ENCODE peak calls at places on chromosomes 2 and 18, in six cellular contexts. R, G, M, P, D and Z are unnamed samples.

GRCh38 chr2:62409442-62409841 is 96.6 kb downstream of the TMEM17 start:
- DNase-seq in M (no peak), D (peak), G (no peak), P (no peak), R (no peak), Z (no peak)

GRCh38 chr2:55917713-55918390 is 5.7 kb downstream of the EFEMP1 start:
- DNase-seq in P (no peak), D (no peak), R (no peak), M (no peak), G (no peak), Z (no peak)

GRCh38 chr2:72211777-72212515 is 64.3 kb upstream of the CYP26B1 start:
- DNase-seq in M (no peak), G (no peak), R (no peak), P (no peak), D (no peak), Z (no peak)

GRCh38 chr18:59874166-59874565 is 25.6 kb upstream of the PMAIP1 start:
- DNase-seq in P (peak), G (no peak), D (peak), R (no peak), M (no peak), Z (no peak)

GRCh38 chr18:11115268-11115667 is 34.1 kb downstream of the PIEZO2 start:
- DNase-seq in R (no peak), D (peak), P (no peak), M (no peak), G (no peak), Z (no peak)

GRCh38 chr2:196927318-196928225 is 1.1 kb upstream of the PGAP1 start:
- DNase-seq in P (no peak), M (no peak), D (peak), R (no peak), G (no peak), Z (peak)

GRCh38 chr2:128769457-128770142 is 450.9 kb upstream of the HS6ST1 start:
- DNase-seq in G (no peak), P (no peak), R (no peak), M (no peak), D (no peak), Z (no peak)

GRCh38 chr18:11654736-11655604 is 34.1 kb upstream of the GNAL start:
- DNase-seq in M (peak), R (no peak), G (peak), P (no peak), D (peak), Z (peak)

GRCh38 chr2:129805889-129806288 is 173.6 kb upstream of the RAB6C start:
- DNase-seq in P (no peak), R (no peak), G (no peak), D (no peak), M (no peak), Z (peak)

GRCh38 chr18:62587689-62588088 is 64.9 kb downstream of the ZCCHC2 start:
- DNase-seq in R (no peak), G (no peak), D (no peak), P (no peak), M (no peak), Z (no peak)

GRCh38 chr18:62585274-62586147 is 62.7 kb downstream of the ZCCHC2 start:
- DNase-seq in G (no peak), M (no peak), R (no peak), D (no peak), P (no peak), Z (no peak)

GRCh38 chr18:62586781-62587487 is 64.1 kb downstream of the ZCCHC2 start:
- DNase-seq in D (no peak), P (no peak), G (no peak), R (no peak), M (no peak), Z (no peak)

GRCh38 chr18:62586148-62586774 is 63.4 kb downstream of the ZCCHC2 start:
- DNase-seq in D (peak), R (peak), G (peak), P (peak), M (peak), Z (peak)

DNA sequence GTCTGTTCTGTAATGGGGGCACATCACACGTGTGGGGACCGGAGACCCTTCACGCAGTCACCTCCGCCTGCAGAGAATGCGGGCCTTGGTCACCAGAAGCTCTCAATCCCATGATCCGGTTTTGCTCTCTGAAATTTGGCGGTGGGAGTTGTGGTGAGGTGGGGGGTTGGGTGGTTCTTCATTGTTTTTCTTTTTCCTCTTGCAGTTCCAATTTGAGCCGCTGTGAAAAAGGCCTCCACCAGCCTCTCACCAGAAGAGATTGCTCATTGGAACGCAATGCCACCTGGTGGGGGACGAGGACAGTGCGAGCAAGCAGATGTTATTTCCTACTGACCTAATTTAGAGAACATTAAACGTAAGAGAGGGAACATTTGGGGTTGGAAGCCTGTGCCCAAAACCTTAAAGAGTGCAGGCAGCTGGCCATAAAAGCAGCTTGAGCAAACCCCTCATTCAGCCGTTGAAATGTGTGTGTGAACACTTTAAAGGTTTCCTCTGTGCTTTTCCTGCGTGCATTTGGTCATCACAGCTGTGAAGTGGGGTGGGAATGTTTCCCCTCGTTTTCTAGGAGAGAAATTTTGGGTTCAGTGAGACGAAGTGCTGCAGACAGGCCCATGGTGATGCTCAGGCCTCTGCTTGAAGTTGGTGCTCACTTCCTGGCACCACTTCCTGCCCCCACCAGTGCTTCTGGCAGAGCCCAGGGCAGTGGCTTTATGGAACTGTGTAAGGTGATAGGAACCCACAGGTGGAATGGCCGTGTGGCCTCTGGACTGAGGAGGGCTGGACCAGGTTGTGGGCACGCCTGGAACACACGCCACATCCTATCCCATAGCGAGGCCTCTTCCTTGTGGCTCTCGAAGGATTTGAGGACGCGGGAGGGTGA is 61.7 kb downstream of the ZCCHC2 start:
- DNase-seq in G (peak), D (peak), M (peak), R (peak), P (peak), Z (peak)
- H3K4me3 ChIP-seq in G (no peak), D (peak), M (peak), R (no peak), P (no peak), Z (peak)

GRCh38 chr18:68922392-68922791 is 124.5 kb downstream of the CCDC102B start:
- DNase-seq in P (no peak), G (no peak), D (no peak), R (no peak), M (no peak), Z (no peak)

GRCh38 chr18:68919900-68920299 is 122.0 kb downstream of the CCDC102B start:
- DNase-seq in P (no peak), G (no peak), D (no peak), M (no peak), R (no peak), Z (no peak)

GRCh38 chr18:68928762-68929675 is 131.1 kb downstream of the CCDC102B start:
- DNase-seq in D (no peak), G (no peak), M (peak), P (no peak), R (no peak), Z (no peak)

DNA sequence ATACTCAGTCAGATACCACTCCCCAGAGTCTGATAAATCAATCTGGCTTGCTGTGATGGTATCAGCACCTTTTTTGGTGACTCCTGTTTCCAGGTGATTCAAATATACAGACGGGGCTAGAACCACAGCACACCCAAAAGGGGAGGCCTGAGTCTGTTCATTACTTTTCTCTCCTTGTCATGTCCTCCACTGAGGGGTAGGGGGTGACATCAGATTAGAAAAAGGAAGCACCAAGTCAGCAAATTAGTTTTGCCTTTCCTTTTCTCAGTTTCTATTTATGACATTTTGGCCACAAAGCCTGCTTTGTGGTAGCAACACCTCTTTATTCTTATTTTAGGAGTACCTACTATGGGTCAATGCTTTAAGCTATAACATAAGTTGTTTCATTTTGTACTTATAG is 127.4 kb downstream of the CCDC102B start:
- DNase-seq in G (no peak), P (no peak), M (peak), D (peak), R (no peak), Z (no peak)
- TF ChIP-seq CTCF in G (no peak), P (no peak), M (peak), D (peak), R (no peak), Z (peak)

GRCh38 chr2:9770308-9771100 is 72.8 kb upstream of the TAF1B start:
- DNase-seq in P (no peak), M (peak), D (peak), R (peak), G (peak), Z (peak)
- H3K4me3 ChIP-seq in P (no peak), M (no peak), D (no peak), R (peak), G (no peak), Z (no peak)

DNA sequence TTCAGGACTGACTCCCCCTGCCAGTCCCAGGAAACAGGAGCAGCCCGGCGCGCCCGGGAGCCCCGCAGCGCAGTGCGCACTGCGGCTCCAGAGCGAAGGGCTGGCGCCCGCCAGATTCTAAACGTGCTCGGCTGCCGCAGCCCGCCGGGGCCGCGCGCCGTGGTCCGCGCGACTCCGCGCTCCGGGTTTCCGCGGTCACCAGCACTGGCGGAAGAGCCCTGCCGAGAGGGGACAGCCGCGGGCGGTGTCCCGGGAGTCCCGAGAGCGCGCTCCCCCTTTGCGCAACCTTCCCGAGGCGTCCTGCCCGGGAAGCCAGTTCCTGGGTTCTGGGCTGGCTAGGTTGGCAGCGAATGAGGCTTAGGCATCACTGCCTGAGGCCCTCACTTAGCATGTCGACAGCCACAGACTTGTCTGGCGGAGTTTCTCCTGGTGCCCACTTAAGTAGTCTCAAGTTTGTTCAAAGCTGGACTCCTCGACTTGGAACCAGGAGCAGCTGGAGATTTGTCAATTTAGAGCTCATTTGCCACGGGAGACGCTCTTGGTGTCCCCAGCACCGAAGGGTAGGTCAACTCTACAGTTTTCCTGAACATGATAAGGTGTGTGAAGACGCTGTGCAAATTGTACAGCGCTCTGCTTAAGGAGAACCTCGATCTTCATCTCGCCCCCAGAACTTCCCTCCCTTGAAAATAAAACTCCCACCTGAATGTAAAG is 1.5 kb upstream of the VSNL1 start:
- DNase-seq in R (peak), G (peak), M (peak), D (peak), P (no peak), Z (peak)
- TF ChIP-seq CTCF in R (no peak), G (no peak), M (no peak), D (no peak), P (no peak), Z (peak)

DNA sequence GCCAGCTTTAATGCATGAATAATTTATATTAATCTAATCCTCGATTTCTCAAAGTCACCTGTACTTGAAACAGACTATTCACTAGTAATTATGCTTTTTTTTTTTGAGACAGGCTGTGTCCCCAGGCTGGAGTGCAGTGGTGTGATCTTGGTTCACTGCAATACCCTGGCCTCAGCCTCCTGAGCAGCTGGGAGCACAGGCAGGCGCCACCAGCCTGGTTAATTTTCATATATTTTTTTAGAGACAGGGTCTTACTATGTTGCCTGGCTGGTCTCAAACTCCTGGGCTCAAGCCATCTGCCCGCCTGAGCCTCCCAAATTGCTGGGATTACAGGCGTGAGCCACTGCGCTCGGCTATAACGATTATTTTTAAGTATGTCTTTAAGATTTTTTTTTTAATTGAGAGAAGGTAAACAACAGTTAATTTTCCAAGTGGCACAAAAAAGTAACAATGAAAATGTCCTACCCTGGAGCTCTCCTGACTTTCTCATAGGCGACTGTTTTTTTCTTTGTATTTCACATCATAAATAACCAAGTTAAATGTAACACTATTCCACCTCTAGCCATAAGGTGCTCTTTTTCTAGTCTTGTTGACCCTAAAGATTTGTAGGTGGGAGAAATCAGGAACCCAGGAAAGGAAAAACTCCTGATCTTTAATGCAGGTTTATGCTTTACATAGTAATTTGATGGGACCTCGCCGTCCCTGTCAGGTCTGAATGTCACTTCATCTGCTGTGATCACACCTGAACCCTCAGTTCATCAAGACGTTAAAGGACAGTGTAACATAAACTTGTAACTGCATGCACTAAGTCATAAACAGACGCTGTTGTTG is 1.3 kb upstream of the ANKRD12 start:
- DNase-seq in G (no peak), D (no peak), R (no peak), M (no peak), P (no peak), Z (peak)
- H3K4me3 ChIP-seq in G (peak), D (peak), R (peak), M (peak), P (peak), Z (peak)

DNA sequence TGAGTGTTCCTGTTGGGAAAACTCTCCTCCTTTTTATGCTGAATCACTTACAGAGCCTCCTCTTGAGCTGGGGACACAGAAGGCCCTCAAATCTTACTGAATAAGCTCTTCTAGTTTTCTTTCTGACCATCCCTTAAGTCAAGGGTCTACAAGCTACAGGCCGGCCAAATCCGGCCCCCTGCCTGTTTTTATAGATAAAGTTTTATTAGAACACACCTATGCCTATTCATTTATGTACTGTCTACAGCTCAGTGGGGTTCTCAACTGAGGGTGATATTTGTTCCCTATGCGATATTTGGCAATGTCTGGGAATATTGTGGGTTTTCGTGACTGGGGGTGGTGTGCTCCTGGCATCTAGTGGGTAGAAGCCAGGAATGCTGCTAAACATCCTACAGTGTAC is 14.0 kb downstream of the CDC42EP3 start:
- DNase-seq in G (no peak), R (no peak), D (no peak), P (no peak), M (no peak), Z (no peak)
- TF ChIP-seq CTCF in G (no peak), R (no peak), D (no peak), P (no peak), M (no peak), Z (no peak)

GRCh38 chr2:27217173-27218121 is at the start of gene CAD:
- DNase-seq in G (peak), D (peak), R (peak), M (peak), P (no peak), Z (peak)

GRCh38 chr2:27214936-27215335 is 2.2 kb upstream of the CAD start:
- DNase-seq in D (no peak), M (no peak), P (no peak), G (no peak), R (no peak), Z (no peak)

GRCh38 chr2:27218614-27219013 is 1.4 kb downstream of the CAD start:
- DNase-seq in R (no peak), P (no peak), M (no peak), G (no peak), D (no peak), Z (no peak)

GRCh38 chr2:27220091-27220490 is 2.9 kb downstream of the CAD start:
- DNase-seq in M (no peak), P (no peak), R (no peak), D (no peak), G (peak), Z (no peak)

DNA sequence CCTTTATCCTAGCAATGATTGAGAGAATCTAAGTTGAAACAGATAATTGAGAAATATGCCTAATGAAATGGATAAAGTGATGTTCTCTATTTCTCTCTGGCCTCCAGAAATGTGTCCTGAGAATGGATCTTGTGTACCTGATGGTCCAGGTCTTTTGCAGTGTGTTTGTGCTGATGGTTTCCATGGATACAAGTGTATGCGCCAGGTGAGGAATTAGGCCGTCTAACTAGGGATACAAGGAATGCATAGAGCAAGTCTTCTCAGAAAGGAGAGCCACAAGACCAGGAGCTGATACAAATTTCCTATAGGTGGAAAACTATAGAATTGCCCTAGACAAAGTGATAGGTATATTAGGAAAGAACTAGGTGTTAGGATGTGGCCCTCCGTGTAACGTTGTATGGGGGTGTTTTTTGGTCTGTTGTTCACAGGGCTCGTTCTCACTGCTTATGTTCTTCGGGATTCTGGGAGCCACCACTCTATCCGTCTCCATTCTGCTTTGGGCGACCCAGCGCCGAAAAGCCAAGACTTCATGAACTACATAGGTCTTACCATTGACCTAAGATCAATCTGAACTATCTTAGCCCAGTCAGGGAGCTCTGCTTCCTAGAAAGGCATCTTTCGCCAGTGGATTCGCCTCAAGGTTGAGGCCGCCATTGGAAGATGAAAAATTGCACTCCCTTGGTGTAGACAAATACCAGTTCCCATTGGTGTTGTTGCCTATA is 592 bp upstream of the CAD start:
- DNase-seq in P (no peak), D (no peak), M (peak), G (peak), R (peak), Z (no peak)
- H3K4me3 ChIP-seq in P (peak), D (peak), M (peak), G (peak), R (peak), Z (peak)

GRCh38 chr18:55503167-55503820 is 84.7 kb downstream of the TCF4 start:
- DNase-seq in M (no peak), D (peak), G (no peak), R (no peak), P (no peak), Z (no peak)
- TF ChIP-seq CTCF in M (no peak), D (no peak), G (no peak), R (no peak), P (no peak), Z (no peak)

GRCh38 chr2:108776475-108776874 is 10.1 kb upstream of the CCDC138 start:
- DNase-seq in G (no peak), M (no peak), P (no peak), R (no peak), D (no peak), Z (no peak)
- H3K4me3 ChIP-seq in G (no peak), M (no peak), P (no peak), R (no peak), D (no peak), Z (no peak)